ENCODE peak calls at places on chromosomes 13 and 19, in seven cellular contexts. D is posterior cingulate gyrus; O is EL; B is omental fat pad; V is activated naive CD4-positive, alpha-beta T cell treated with anti-CD3 and anti-CD28 coated beads, Interleukin-2, amount 50 U/mL, for 16 hours; L is RKO; M is midbrain. I is an unnamed sample.
A peak's percentile ranks its signal among the peaks of the same experiment; 100 is the strongest.

GRCh38 chr13:79393564-79394249 is 12.3 kb downstream of the RBM26 start:
- DNase-seq in D (no peak), B (no peak), V (no peak), M (no peak), L (no peak), O (no peak), I (peak; percentile 16)

GRCh38 chr13:101449971-101450748 is 2.3 kb upstream of the ITGBL1 start:
- DNase-seq in V (no peak), L (no peak), B (no peak), D (no peak), M (no peak), O (peak; percentile 91), I (no peak)

GRCh38 chr13:24834902-24835510 is 71.0 kb downstream of the RNF17 start:
- DNase-seq in O (peak; percentile 3), D (no peak), B (no peak), L (no peak), M (no peak), V (no peak), I (no peak)

GRCh38 chr19:8451885-8452284 is 7.1 kb downstream of the HNRNPM start:
- DNase-seq in D (no peak), L (peak; percentile 52), V (no peak), O (peak; percentile 71), B (no peak), M (no peak), I (no peak)

GRCh38 chr19:28239270-28239669 is 973.7 kb downstream of the UQCRFS1 start:
- DNase-seq in V (no peak), B (no peak), O (no peak), M (no peak), L (no peak), D (no peak), I (no peak)

GRCh38 chr19:18946918-18947317 is 5.9 kb upstream of the HOMER3 start:
- DNase-seq in B (no peak), D (no peak), V (no peak), L (no peak), M (no peak), O (no peak), I (no peak)

GRCh38 chr19:33675501-33676124 is 53.9 kb downstream of the CHST8 start:
- DNase-seq in B (no peak), L (no peak), D (no peak), V (no peak), M (no peak), O (no peak), I (no peak)

GRCh38 chr13:46010148-46010547 is 42.4 kb downstream of the ZC3H13 start:
- DNase-seq in L (peak; percentile 28), D (no peak), O (no peak), B (no peak), V (no peak), M (no peak), I (no peak)

GRCh38 chr13:79483302-79483701 is 2.3 kb downstream of the NDFIP2 start:
- DNase-seq in D (no peak), B (no peak), L (peak; percentile 20), M (no peak), O (peak; percentile 85), V (no peak), I (no peak)

I was measured in lower leg skin.